ENCODE peak calls at places on chromosomes 13 and 19, in four cellular contexts. One of them, this sample, is unnamed.

GRCh38 chr13:58097831-58098230 is 466.3 kb downstream of the PCDH17 start:
- DNase-seq in HepG2: no peak
- DNase-seq in K562: no peak
- DNase-seq in H1: no peak
- DNase-seq in this sample: no peak

GRCh38 chr19:16073988-16074387 is 2.3 kb upstream of the TPM4 start:
- DNase-seq in H1: no peak
- DNase-seq in K562: no peak
- DNase-seq in HepG2: no peak
- DNase-seq in this sample: no peak

GRCh38 chr13:31413531-31413930 is 213.8 kb downstream of the B3GLCT start:
- DNase-seq in K562: no peak
- DNase-seq in H1: no peak
- DNase-seq in HepG2: no peak
- DNase-seq in this sample: no peak

GRCh38 chr13:48478401-48478800 is 54.5 kb downstream of the RCBTB2 start:
- DNase-seq in HepG2: no peak
- DNase-seq in H1: no peak
- DNase-seq in K562: no peak
- DNase-seq in this sample: no peak

GRCh38 chr13:50760751-50761150 is 82.7 kb downstream of the DLEU7 start:
- DNase-seq in HepG2: no peak
- DNase-seq in K562: no peak
- DNase-seq in H1: no peak
- DNase-seq in this sample: no peak

GRCh38 chr13:58884353-58884752 is 1252.8 kb downstream of the PCDH17 start:
- DNase-seq in K562: no peak
- DNase-seq in HepG2: no peak
- DNase-seq in H1: no peak
- DNase-seq in this sample: peak

GRCh38 chr13:33087091-33087490 is 70.9 kb downstream of the KL start:
- DNase-seq in H1: no peak
- DNase-seq in K562: no peak
- DNase-seq in HepG2: no peak
- DNase-seq in this sample: no peak

GRCh38 chr13:83879431-83880171 is 2.7 kb downstream of the SLITRK1 start:
- DNase-seq in HepG2: no peak
- DNase-seq in H1: no peak
- DNase-seq in K562: no peak
- DNase-seq in this sample: peak

GRCh38 chr19:17871878-17872250 is at the start of gene SLC5A5:
- DNase-seq in K562: no peak
- DNase-seq in HepG2: no peak
- DNase-seq in H1: no peak
- DNase-seq in this sample: peak

GRCh38 chr19:1465191-1466016 is 13.6 kb downstream of the C19orf25 start:
- DNase-seq in H1: no peak
- DNase-seq in K562: no peak
- DNase-seq in HepG2: no peak
- DNase-seq in this sample: peak

GRCh38 chr19:752652-753517 is 2.0 kb downstream of the MISP start:
- DNase-seq in K562: peak
- DNase-seq in HepG2: peak
- DNase-seq in H1: no peak
- DNase-seq in this sample: no peak

GRCh38 chr13:61410669-61411297 is 4.9 kb downstream of the PCDH20 start:
- DNase-seq in H1: no peak
- DNase-seq in HepG2: peak
- DNase-seq in K562: no peak
- DNase-seq in this sample: peak

GRCh38 chr13:73338389-73338788 is 279.6 kb downstream of the KLF5 start:
- DNase-seq in HepG2: no peak
- DNase-seq in K562: no peak
- DNase-seq in H1: no peak
- DNase-seq in this sample: no peak

GRCh38 chr13:29946093-29946492 is 95.7 kb upstream of the UBL3 start:
- DNase-seq in HepG2: no peak
- DNase-seq in K562: no peak
- DNase-seq in H1: no peak
- DNase-seq in this sample: no peak

GRCh38 chr19:58372311-58373133 is 8.3 kb downstream of the ZNF837 start:
- DNase-seq in H1: no peak
- DNase-seq in K562: no peak
- DNase-seq in HepG2: no peak
- DNase-seq in this sample: peak

GRCh38 chr19:38196245-38196837 is 27.7 kb downstream of the DPF1 start:
- DNase-seq in H1: no peak
- DNase-seq in HepG2: no peak
- DNase-seq in K562: no peak
- DNase-seq in this sample: no peak

GRCh38 chr13:112208656-112209055 is 141.7 kb downstream of the SOX1 start:
- DNase-seq in H1: no peak
- DNase-seq in HepG2: no peak
- DNase-seq in K562: no peak
- DNase-seq in this sample: no peak

GRCh38 chr13:112209266-112209665 is 142.3 kb downstream of the SOX1 start:
- DNase-seq in HepG2: no peak
- DNase-seq in K562: no peak
- DNase-seq in H1: no peak
- DNase-seq in this sample: no peak

GRCh38 chr13:112205990-112206389 is 139.0 kb downstream of the SOX1 start:
- DNase-seq in HepG2: no peak
- DNase-seq in H1: no peak
- DNase-seq in K562: no peak
- DNase-seq in this sample: no peak

GRCh38 chr13:112204881-112205327 is 138.0 kb downstream of the SOX1 start:
- DNase-seq in HepG2: no peak
- DNase-seq in H1: no peak
- DNase-seq in K562: no peak
- DNase-seq in this sample: peak

DNA sequence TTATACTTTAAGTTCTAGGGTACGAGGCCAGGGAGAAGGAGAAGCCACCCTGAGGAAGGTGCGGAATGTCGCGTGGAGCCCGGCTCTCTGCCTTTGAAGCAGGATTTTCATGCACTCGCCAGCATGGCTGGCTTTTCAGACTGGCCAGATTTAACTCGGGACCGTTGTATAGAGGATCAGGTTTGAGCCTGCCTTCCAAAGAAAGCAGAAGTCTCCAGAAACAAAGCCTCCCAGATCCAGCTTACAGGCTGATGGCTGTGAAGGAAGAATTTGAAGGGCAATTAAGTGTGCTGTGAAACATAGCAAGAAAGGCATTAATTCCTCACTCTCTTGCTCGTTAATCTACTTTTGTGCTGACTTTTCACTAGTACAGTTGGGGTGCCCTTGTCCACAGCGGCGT is 140.2 kb downstream of the SOX1 start:
- DNase-seq in K562: no peak
- DNase-seq in H1: no peak
- DNase-seq in HepG2: no peak
- DNase-seq in this sample: no peak
- TF ChIP-seq POLR2AphosphoS5 in K562: no peak
- TF ChIP-seq POLR2AphosphoS5 in H1: no peak
- TF ChIP-seq POLR2AphosphoS5 in HepG2: no peak
- TF ChIP-seq POLR2AphosphoS5 in this sample: no peak

GRCh38 chr13:25978961-25979360 is 72.9 kb downstream of the SHISA2 start:
- DNase-seq in K562: no peak
- DNase-seq in H1: no peak
- DNase-seq in HepG2: no peak
- DNase-seq in this sample: no peak

GRCh38 chr13:25981060-25981459 is 70.8 kb downstream of the SHISA2 start:
- DNase-seq in HepG2: no peak
- DNase-seq in H1: no peak
- DNase-seq in K562: no peak
- DNase-seq in this sample: no peak

GRCh38 chr13:25977671-25978070 is 74.1 kb downstream of the SHISA2 start:
- DNase-seq in K562: no peak
- DNase-seq in HepG2: no peak
- DNase-seq in H1: no peak
- DNase-seq in this sample: peak

GRCh38 chr13:25982908-25983307 is 68.9 kb downstream of the SHISA2 start:
- DNase-seq in K562: no peak
- DNase-seq in H1: no peak
- DNase-seq in HepG2: no peak
- DNase-seq in this sample: no peak

DNA sequence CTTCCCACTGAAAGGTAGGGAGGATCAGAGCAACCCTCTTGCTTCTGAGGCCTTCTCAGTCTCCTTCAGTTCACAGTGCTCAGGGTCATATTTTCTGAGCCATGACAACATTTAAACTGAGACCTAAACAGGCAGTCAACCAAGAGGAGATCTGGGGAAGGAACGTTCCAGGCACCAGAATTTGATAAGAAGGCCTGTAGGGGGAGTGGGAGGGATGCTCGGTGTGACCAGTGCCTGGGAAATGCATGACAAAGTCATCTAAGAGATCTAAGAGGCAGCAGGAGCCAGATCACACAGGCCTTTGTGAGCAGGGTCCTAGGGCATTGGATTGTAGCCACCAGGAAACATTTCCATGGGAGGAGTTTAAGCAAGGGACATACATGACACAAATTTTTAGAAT is 71.6 kb downstream of the SHISA2 start:
- DNase-seq in HepG2: peak
- DNase-seq in H1: peak
- DNase-seq in K562: no peak
- DNase-seq in this sample: peak
- TF ChIP-seq CREB1 in HepG2: no peak
- TF ChIP-seq CREB1 in H1: no peak
- TF ChIP-seq CREB1 in K562: no peak
- TF ChIP-seq CREB1 in this sample: no peak

GRCh38 chr19:11798391-11799296 is at the start of gene ZNF491:
- DNase-seq in H1: peak
- DNase-seq in K562: peak
- DNase-seq in HepG2: peak
- DNase-seq in this sample: peak
- TF ChIP-seq POLR2AphosphoS5 in H1: no peak
- TF ChIP-seq POLR2AphosphoS5 in K562: no peak
- TF ChIP-seq POLR2AphosphoS5 in HepG2: peak
- TF ChIP-seq POLR2AphosphoS5 in this sample: peak

GRCh38 chr13:75558130-75558840 is 8.7 kb downstream of the UCHL3 start:
- DNase-seq in K562: no peak
- DNase-seq in HepG2: no peak
- DNase-seq in H1: no peak
- DNase-seq in this sample: no peak

GRCh38 chr13:75556961-75557360 is 7.4 kb downstream of the UCHL3 start:
- DNase-seq in H1: no peak
- DNase-seq in HepG2: no peak
- DNase-seq in K562: no peak
- DNase-seq in this sample: no peak

GRCh38 chr13:75555836-75556235 is 6.2 kb downstream of the UCHL3 start:
- DNase-seq in K562: no peak
- DNase-seq in HepG2: no peak
- DNase-seq in H1: no peak
- DNase-seq in this sample: no peak

GRCh38 chr13:75550159-75550567 is 572 bp downstream of the UCHL3 start:
- DNase-seq in HepG2: peak
- DNase-seq in H1: no peak
- DNase-seq in K562: peak
- DNase-seq in this sample: peak

DNA sequence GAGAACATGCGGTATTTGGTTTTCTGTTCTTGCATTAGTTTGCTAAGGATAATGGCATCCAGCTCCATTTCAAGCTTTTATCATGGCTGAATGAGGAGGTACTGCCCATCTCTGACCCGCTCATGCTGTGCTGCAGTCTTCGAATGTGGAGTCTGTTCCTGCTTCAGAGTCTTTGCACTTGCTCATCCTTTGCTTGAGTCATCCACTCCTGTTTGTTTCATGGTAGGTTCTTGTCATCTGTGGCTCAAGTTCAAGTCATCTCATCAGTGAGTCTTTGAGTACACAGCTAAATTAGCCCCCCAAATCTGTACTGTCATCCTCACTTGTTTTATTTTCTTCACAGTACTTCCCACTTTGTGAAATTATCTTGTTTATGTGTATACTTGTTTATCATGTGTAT is 5.4 kb downstream of the UCHL3 start:
- DNase-seq in H1: no peak
- DNase-seq in HepG2: no peak
- DNase-seq in K562: no peak
- DNase-seq in this sample: no peak
- TF ChIP-seq CREB1 in H1: no peak
- TF ChIP-seq CREB1 in HepG2: no peak
- TF ChIP-seq CREB1 in K562: no peak
- TF ChIP-seq CREB1 in this sample: no peak

GRCh38 chr19:39463403-39463802 is 17.2 kb upstream of the TIMM50 start:
- DNase-seq in H1: no peak
- DNase-seq in HepG2: no peak
- DNase-seq in K562: no peak
- DNase-seq in this sample: no peak
- TF ChIP-seq POLR2AphosphoS5 in H1: no peak
- TF ChIP-seq POLR2AphosphoS5 in HepG2: no peak
- TF ChIP-seq POLR2AphosphoS5 in K562: no peak
- TF ChIP-seq POLR2AphosphoS5 in this sample: no peak

DNA sequence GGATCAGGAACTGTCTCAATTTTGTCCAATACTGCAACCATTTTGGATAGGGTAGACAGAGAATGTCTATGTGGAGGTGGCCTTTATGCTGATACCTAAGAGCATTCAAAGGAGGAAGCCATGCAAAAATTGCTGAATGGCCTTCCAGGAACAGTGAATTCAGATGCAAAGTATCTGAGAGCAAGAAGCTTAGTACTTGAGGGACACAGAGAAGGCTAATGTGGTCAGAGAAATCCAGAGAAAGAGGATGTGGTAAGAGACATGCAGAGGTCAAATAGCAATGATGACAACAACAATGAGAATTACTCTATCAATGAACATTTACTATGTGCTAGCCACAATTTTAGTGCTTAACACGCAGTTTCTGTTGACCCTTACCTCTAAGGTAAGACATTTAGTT is 785.6 kb upstream of the KLHL1 start:
- DNase-seq in HepG2: no peak
- DNase-seq in H1: no peak
- DNase-seq in K562: no peak
- DNase-seq in this sample: peak
- TF ChIP-seq CREB1 in HepG2: no peak
- TF ChIP-seq CREB1 in H1: no peak
- TF ChIP-seq CREB1 in K562: no peak
- TF ChIP-seq CREB1 in this sample: no peak

DNA sequence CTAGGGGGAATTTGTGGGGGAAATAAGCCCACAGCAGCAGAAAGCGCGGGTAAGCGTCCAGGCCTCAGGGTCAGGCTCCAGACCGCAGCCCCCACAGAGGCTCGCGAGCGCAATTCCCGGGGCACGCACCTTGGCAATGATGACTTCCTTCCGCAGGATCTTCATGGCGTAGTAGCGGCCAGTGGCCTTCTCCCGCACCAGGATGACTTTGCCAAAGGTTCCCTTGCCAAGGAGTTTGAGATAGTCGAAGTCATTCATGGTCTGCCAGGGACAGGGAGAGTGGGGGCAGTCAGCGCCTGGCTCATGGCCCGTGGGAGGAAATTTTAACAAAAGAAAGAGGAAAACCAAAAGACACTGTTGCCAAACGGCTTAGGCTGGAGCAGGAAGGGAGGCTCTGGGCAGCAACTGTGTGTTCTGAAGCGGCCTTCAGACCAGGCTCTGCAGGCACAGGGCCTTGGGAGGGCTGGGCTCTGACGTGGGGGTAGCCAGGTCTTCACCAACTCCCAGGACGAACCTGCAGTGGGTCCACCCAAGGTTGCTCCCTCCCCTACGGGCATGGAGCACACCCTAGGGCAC is 15.4 kb upstream of the CCNP start:
- DNase-seq in HepG2: no peak
- DNase-seq in K562: no peak
- DNase-seq in H1: no peak
- DNase-seq in this sample: no peak
- TF ChIP-seq POLR2AphosphoS5 in HepG2: no peak
- TF ChIP-seq POLR2AphosphoS5 in K562: no peak
- TF ChIP-seq POLR2AphosphoS5 in H1: no peak
- TF ChIP-seq POLR2AphosphoS5 in this sample: no peak